ENCODE peak calls at places on chromosomes 3 and 15, in eight cellular contexts. D, F, U, M, C, G, E and B are unnamed samples.

GRCh38 chr15:60326824-60327654 is 70.7 kb downstream of the ANXA2 start:
- DNase-seq in C (peak), U (no peak), F (no peak), G (peak), D (peak), M (peak), E (peak), B (peak)

GRCh38 chr15:84915011-84915958 is 30.8 kb downstream of the SLC28A1 start:
- DNase-seq in C (no peak), M (peak), D (peak), F (peak), G (peak), E (peak), U (peak), B (peak)

GRCh38 chr15:82851331-82851850 is 42.0 kb downstream of the WHAMM start:
- DNase-seq in F (no peak), D (no peak), C (no peak), E (no peak), U (no peak), M (no peak), G (no peak), B (no peak)

GRCh38 chr15:59657635-59658125 is 365 bp upstream of the GTF2A2 start:
- DNase-seq in M (no peak), F (no peak), D (no peak), E (no peak), G (no peak), C (no peak), U (no peak), B (no peak)

GRCh38 chr3:52403955-52404354 is 40.9 kb downstream of the SEMA3G start:
- DNase-seq in D (no peak), G (no peak), F (no peak), E (no peak), C (no peak), M (no peak), U (no peak), B (no peak)

GRCh38 chr15:77631790-77632551 is 741 bp downstream of the LINGO1 start:
- DNase-seq in C (no peak), U (no peak), D (no peak), F (no peak), M (no peak), E (no peak), G (peak), B (no peak)

GRCh38 chr3:109835958-109836357 is 498.6 kb upstream of the DPPA4 start:
- DNase-seq in C (no peak), U (no peak), E (no peak), D (no peak), G (no peak), M (no peak), F (no peak), B (no peak)

GRCh38 chr15:51129513-51130197 is 34.9 kb upstream of the TNFAIP8L3 start:
- DNase-seq in G (no peak), D (no peak), M (no peak), C (peak), F (no peak), E (no peak), U (no peak), B (peak)

GRCh38 chr3:81173514-81173913 is 587.9 kb downstream of the GBE1 start:
- DNase-seq in G (peak), F (no peak), D (no peak), E (no peak), C (peak), U (no peak), M (peak), B (peak)

GRCh38 chr15:100667405-100668320 is 65.3 kb downstream of the ASB7 start:
- DNase-seq in G (no peak), C (no peak), F (no peak), D (no peak), E (peak), M (peak), U (no peak), B (no peak)

GRCh38 chr3:189303584-189303983 is 131.8 kb downstream of the TPRG1 start:
- DNase-seq in C (no peak), D (no peak), M (peak), E (no peak), F (no peak), U (no peak), G (peak), B (no peak)

GRCh38 chr3:189308594-189308993 is 136.8 kb downstream of the TPRG1 start:
- DNase-seq in U (no peak), M (no peak), G (no peak), F (no peak), E (no peak), C (peak), D (no peak), B (no peak)

GRCh38 chr3:189304465-189305341 is 132.9 kb downstream of the TPRG1 start:
- DNase-seq in G (peak), U (peak), F (no peak), E (peak), D (peak), M (peak), C (peak), B (peak)

GRCh38 chr3:189307963-189308362 is 136.2 kb downstream of the TPRG1 start:
- DNase-seq in M (no peak), C (no peak), F (no peak), U (no peak), E (no peak), D (no peak), G (no peak), B (no peak)

DNA sequence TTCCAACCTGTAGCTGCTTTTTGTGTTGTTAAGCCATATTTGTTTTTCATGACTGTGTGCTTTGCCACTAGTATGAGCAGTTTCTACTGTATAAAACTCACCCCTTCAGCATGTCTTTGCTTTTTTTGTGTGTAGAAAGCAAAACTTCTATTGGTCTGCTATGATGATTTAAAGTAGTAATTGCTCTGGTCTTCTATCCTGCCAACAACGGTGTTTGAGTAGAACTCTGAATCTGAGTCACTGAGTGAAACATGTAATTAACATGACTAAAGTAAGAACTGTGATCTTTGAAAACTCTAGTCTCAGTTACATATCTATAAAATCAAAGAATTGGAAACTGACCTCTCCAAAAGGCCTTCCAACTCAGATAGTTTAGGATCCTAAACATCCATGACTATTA is 133.6 kb downstream of the TPRG1 start:
- DNase-seq in D (peak), U (no peak), M (peak), E (no peak), G (no peak), F (no peak), C (no peak), B (no peak)
- H3K4me3 ChIP-seq in D (no peak), U (no peak), M (no peak), E (no peak), G (no peak), F (no peak), C (no peak), B (no peak)

GRCh38 chr3:32083901-32084300 is 22.5 kb upstream of the GPD1L start:
- DNase-seq in D (no peak), G (no peak), F (no peak), U (no peak), M (no peak), E (no peak), C (no peak), B (no peak)

GRCh38 chr3:32078085-32078634 is 28.3 kb upstream of the GPD1L start:
- DNase-seq in E (no peak), G (no peak), D (no peak), M (no peak), F (no peak), C (no peak), U (no peak), B (no peak)

GRCh38 chr3:32084870-32085269 is 21.6 kb upstream of the GPD1L start:
- DNase-seq in U (no peak), D (no peak), G (no peak), M (no peak), F (no peak), E (no peak), C (no peak), B (no peak)

GRCh38 chr3:32078864-32079263 is 27.6 kb upstream of the GPD1L start:
- DNase-seq in U (no peak), D (no peak), E (no peak), M (no peak), G (no peak), C (no peak), F (no peak), B (no peak)

DNA sequence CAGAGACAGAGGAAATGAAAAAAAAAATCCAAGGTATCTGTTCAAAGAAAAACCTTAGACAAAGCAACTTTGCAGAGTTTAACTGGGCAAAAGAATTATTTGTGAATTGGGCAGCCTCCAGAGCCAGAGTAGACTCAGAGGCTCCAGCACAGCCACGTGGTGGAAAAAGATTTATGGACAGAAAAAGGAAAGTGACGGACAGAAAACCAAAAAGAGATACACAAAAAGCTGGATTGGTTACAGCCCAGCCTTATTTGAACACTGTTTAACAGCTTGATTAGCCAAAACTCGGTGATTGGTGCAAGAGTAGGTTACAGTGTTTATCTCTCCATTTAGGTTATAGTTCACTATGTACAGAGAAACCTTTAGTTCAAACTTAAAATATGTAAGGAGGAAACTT is 23.7 kb upstream of the GPD1L start:
- DNase-seq in M (no peak), F (no peak), C (no peak), U (no peak), G (no peak), D (no peak), E (peak), B (peak)
- TF ChIP-seq CTCF in M (no peak), F (no peak), C (no peak), U (peak), G (no peak), D (no peak), E (no peak), B (no peak)

GRCh38 chr3:112643621-112644236 is 2.8 kb upstream of the CCDC80 start:
- DNase-seq in F (no peak), M (no peak), U (no peak), C (no peak), D (no peak), E (peak), G (no peak), B (no peak)
- H3K4me3 ChIP-seq in F (no peak), M (no peak), U (no peak), C (no peak), D (no peak), E (no peak), G (no peak), B (no peak)

GRCh38 chr3:5729852-5730251 is 542.3 kb downstream of the EDEM1 start:
- DNase-seq in E (no peak), D (no peak), F (no peak), U (no peak), M (no peak), C (no peak), G (peak), B (no peak)
- TF ChIP-seq CTCF in E (no peak), D (no peak), F (no peak), U (no peak), M (no peak), C (no peak), G (no peak), B (no peak)

GRCh38 chr15:62348119-62348518 is 183.0 kb upstream of the C2CD4B start:
- DNase-seq in E (no peak), M (no peak), C (no peak), U (peak), G (no peak), D (no peak), F (no peak), B (no peak)
- H3K4me3 ChIP-seq in E (no peak), M (no peak), C (no peak), U (no peak), G (no peak), D (no peak), F (no peak), B (no peak)

GRCh38 chr15:63436872-63437375 is 55.3 kb upstream of the CA12 start:
- DNase-seq in D (peak), G (peak), E (peak), C (peak), F (peak), U (peak), M (peak), B (peak)
- TF ChIP-seq CTCF in D (peak), G (no peak), E (no peak), C (peak), F (no peak), U (no peak), M (peak), B (peak)

GRCh38 chr15:91408476-91409076 is 308.5 kb downstream of the SV2B start:
- DNase-seq in E (peak), G (no peak), M (no peak), C (no peak), F (no peak), D (no peak), U (no peak), B (peak)
- H3K4me3 ChIP-seq in E (no peak), G (no peak), M (no peak), C (no peak), F (no peak), D (no peak), U (no peak), B (no peak)

GRCh38 chr3:60073942-60074341 is 1024.1 kb upstream of the CFAP20DC start:
- DNase-seq in M (no peak), D (no peak), E (no peak), U (no peak), F (no peak), C (no peak), G (no peak), B (no peak)

GRCh38 chr3:60081381-60082095 is 1031.7 kb upstream of the CFAP20DC start:
- DNase-seq in G (no peak), M (no peak), U (no peak), F (no peak), C (no peak), E (no peak), D (no peak), B (no peak)

GRCh38 chr3:60080648-60081047 is 1030.8 kb upstream of the CFAP20DC start:
- DNase-seq in G (no peak), F (no peak), E (no peak), M (no peak), D (no peak), C (no peak), U (no peak), B (no peak)

GRCh38 chr3:60076307-60076706 is 1026.5 kb upstream of the CFAP20DC start:
- DNase-seq in F (no peak), D (no peak), E (no peak), G (no peak), U (no peak), C (no peak), M (no peak), B (no peak)

GRCh38 chr3:60079076-60079475 is 1029.3 kb upstream of the CFAP20DC start:
- DNase-seq in F (no peak), C (no peak), D (no peak), U (no peak), E (no peak), M (no peak), G (no peak), B (no peak)
- TF ChIP-seq CTCF in F (no peak), C (no peak), D (no peak), U (no peak), E (no peak), M (no peak), G (no peak), B (no peak)

GRCh38 chr3:134370611-134371451 is 3.4 kb downstream of the AMOTL2 start:
- DNase-seq in E (no peak), U (peak), C (peak), G (no peak), D (no peak), M (no peak), F (no peak), B (no peak)

GRCh38 chr3:134368751-134369105 is 5.5 kb downstream of the AMOTL2 start:
- DNase-seq in M (no peak), E (no peak), U (peak), C (no peak), D (no peak), F (no peak), G (no peak), B (no peak)

GRCh38 chr3:134369231-134369741 is 5.0 kb downstream of the AMOTL2 start:
- DNase-seq in G (no peak), U (peak), M (no peak), F (peak), D (peak), E (peak), C (peak), B (peak)

GRCh38 chr3:134371542-134372324 is 2.5 kb downstream of the AMOTL2 start:
- DNase-seq in M (no peak), U (peak), D (no peak), F (no peak), E (peak), G (no peak), C (no peak), B (peak)

GRCh38 chr3:134369861-134370596 is 4.2 kb downstream of the AMOTL2 start:
- DNase-seq in D (no peak), G (no peak), C (peak), M (no peak), U (peak), E (peak), F (no peak), B (no peak)
- H3K4me3 ChIP-seq in D (no peak), G (peak), C (no peak), M (no peak), U (peak), E (no peak), F (peak), B (no peak)

DNA sequence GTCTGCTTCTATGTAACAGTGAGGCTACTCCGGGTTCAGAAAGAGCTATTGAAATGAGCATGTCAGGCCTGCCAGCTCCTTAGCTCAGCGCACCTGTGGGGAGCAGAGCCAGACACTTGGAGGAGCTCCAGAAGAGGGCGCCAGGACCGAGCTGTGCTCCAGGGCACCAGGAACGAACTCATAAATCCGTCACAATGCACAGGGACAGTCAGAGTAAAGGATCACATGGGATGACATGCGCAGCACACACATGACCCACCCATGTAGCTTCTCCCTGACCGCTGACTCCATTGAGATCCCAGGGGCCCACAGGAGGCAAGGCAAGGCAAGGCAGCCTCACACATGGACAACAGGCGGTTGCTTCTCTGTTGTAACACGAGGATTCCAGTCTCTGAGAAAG is 26.0 kb upstream of the GNB5 start:
- DNase-seq in U (no peak), D (no peak), F (no peak), G (peak), C (peak), E (no peak), M (peak), B (no peak)
- TF ChIP-seq CTCF in U (no peak), D (no peak), F (no peak), G (peak), C (peak), E (no peak), M (peak), B (no peak)